ENCODE peak calls at places on chromosome 22, in five cellular contexts. Z is brain microvascular endothelial cell, R is fibroblast of lung, F is prostate gland, G is dorsolateral prefrontal cortex. Y is an unnamed sample.

GRCh38 chr22:39303358-39303757 is 16.1 kb downstream of the RPL3 start:
- DNase-seq in Z (no peak), R (no peak), F (no peak), G (no peak), Y (no peak)

GRCh38 chr22:43532301-43533050 is 120.7 kb downstream of the MPPED1 start:
- DNase-seq in Z (no peak), R (no peak), F (no peak), G (no peak), Y (no peak)

GRCh38 chr22:37363593-37363992 is 63.7 kb downstream of the ELFN2 start:
- DNase-seq in Z (no peak), R (no peak), F (no peak), G (no peak), Y (no peak)

GRCh38 chr22:31346733-31347250 is 646 bp upstream of the PATZ1 start:
- DNase-seq in Z (no peak), R (peak), F (peak), G (peak), Y (peak)

GRCh38 chr22:17369553-17370035 is 334 bp downstream of the CECR2 start:
- DNase-seq in Z (no peak), R (no peak), F (no peak), G (peak), Y (peak)

GRCh38 chr22:25219211-25219689 is at the start of gene CRYBB2:
- DNase-seq in Z (no peak), R (no peak), F (no peak), G (no peak), Y (no peak)

GRCh38 chr22:39353346-39353745 is 3.6 kb downstream of the SYNGR1 start:
- DNase-seq in Z (no peak), R (peak), F (no peak), G (no peak), Y (no peak)

GRCh38 chr22:24304067-24304675 is 33.5 kb downstream of the SPECC1L start:
- DNase-seq in Z (no peak), R (no peak), F (no peak), G (no peak), Y (no peak)

GRCh38 chr22:36008565-36008964 is 20.1 kb downstream of the RBFOX2 start:
- DNase-seq in Z (no peak), R (no peak), F (no peak), G (no peak), Y (no peak)

GRCh38 chr22:29720824-29721323 is 1.1 kb downstream of the CABP7 start:
- DNase-seq in Z (no peak), R (no peak), F (no peak), G (no peak), Y (no peak)
- TF ChIP-seq CTCF in Z (no peak), R (no peak), F (no peak), G (no peak), Y (no peak)

GRCh38 chr22:20000246-20001081 is 16.2 kb downstream of the ARVCF start:
- DNase-seq in Z (no peak), R (no peak), F (no peak), G (no peak), Y (no peak)
- TF ChIP-seq CTCF in Z (no peak), R (no peak), F (no peak), G (no peak), Y (no peak)

GRCh38 chr22:46445771-46446485 is 91.5 kb downstream of the CELSR1 start:
- DNase-seq in Z (no peak), R (no peak), F (no peak), G (no peak), Y (no peak)

GRCh38 chr22:46442217-46442853 is 95.1 kb downstream of the CELSR1 start:
- DNase-seq in Z (no peak), R (no peak), F (no peak), G (no peak), Y (no peak)

GRCh38 chr22:46443850-46444389 is 93.5 kb downstream of the CELSR1 start:
- DNase-seq in Z (no peak), R (no peak), F (peak), G (no peak), Y (no peak)

GRCh38 chr22:46446799-46447198 is 90.6 kb downstream of the CELSR1 start:
- DNase-seq in Z (no peak), R (no peak), F (no peak), G (no peak), Y (no peak)

GRCh38 chr22:46444390-46444854 is 93.0 kb downstream of the CELSR1 start:
- DNase-seq in Z (no peak), R (no peak), F (no peak), G (no peak), Y (no peak)
- TF ChIP-seq CTCF in Z (peak), R (no peak), F (no peak), G (no peak), Y (no peak)

GRCh38 chr22:22110548-22111266 is 128.1 kb upstream of the TOP3B start:
- DNase-seq in Z (peak), R (peak), F (no peak), G (peak), Y (peak)
- TF ChIP-seq CTCF in Z (peak), R (peak), F (no peak), G (peak), Y (peak)

Y was measured in GM12865.